ENCODE peak calls at places on chromosome 21, in seven cellular contexts. One of them, this sample, is unnamed.

GRCh38 chr21:45637883-45638282 is 5.6 kb upstream of the PCBP3 start:
- DNase-seq in activated CD8-positive, alpha-beta memory T cell treated with anti-CD3 and anti-CD28 coated beads, Interleukin-2, amount 50 U/mL, for 4 hours: no peak
- DNase-seq in IMR-90: no peak
- DNase-seq in iPS-NIHi11: no peak
- DNase-seq in body of pancreas: no peak
- DNase-seq in posterior cingulate gyrus: no peak
- DNase-seq in stimulated activated CD4-positive, alpha-beta T cell treated with anti-CD3 and anti-CD28 coated beads, Interleukin-2, amount 100 ng/mL, for 48 hours: no peak
- DNase-seq in this sample: no peak

GRCh38 chr21:27694667-27695066 is 727.8 kb upstream of the ADAMTS5 start:
- DNase-seq in IMR-90: no peak
- DNase-seq in body of pancreas: no peak
- DNase-seq in posterior cingulate gyrus: no peak
- DNase-seq in activated CD8-positive, alpha-beta memory T cell treated with anti-CD3 and anti-CD28 coated beads, Interleukin-2, amount 50 U/mL, for 4 hours: no peak
- DNase-seq in stimulated activated CD4-positive, alpha-beta T cell treated with anti-CD3 and anti-CD28 coated beads, Interleukin-2, amount 100 ng/mL, for 48 hours: no peak
- DNase-seq in iPS-NIHi11: no peak
- DNase-seq in this sample: no peak

GRCh38 chr21:41767606-41768370 is 936 bp upstream of the RIPK4 start:
- DNase-seq in posterior cingulate gyrus: no peak
- DNase-seq in iPS-NIHi11: no peak
- DNase-seq in body of pancreas: no peak
- DNase-seq in activated CD8-positive, alpha-beta memory T cell treated with anti-CD3 and anti-CD28 coated beads, Interleukin-2, amount 50 U/mL, for 4 hours: no peak
- DNase-seq in IMR-90: peak; percentile 17
- DNase-seq in stimulated activated CD4-positive, alpha-beta T cell treated with anti-CD3 and anti-CD28 coated beads, Interleukin-2, amount 100 ng/mL, for 48 hours: no peak
- DNase-seq in this sample: no peak

GRCh38 chr21:15121655-15122120 is 56.9 kb upstream of the NRIP1 start:
- DNase-seq in iPS-NIHi11: peak; percentile 42
- DNase-seq in stimulated activated CD4-positive, alpha-beta T cell treated with anti-CD3 and anti-CD28 coated beads, Interleukin-2, amount 100 ng/mL, for 48 hours: no peak
- DNase-seq in body of pancreas: peak; percentile 89
- DNase-seq in activated CD8-positive, alpha-beta memory T cell treated with anti-CD3 and anti-CD28 coated beads, Interleukin-2, amount 50 U/mL, for 4 hours: no peak
- DNase-seq in IMR-90: peak; percentile 47
- DNase-seq in posterior cingulate gyrus: peak; percentile 12
- DNase-seq in this sample: no peak

GRCh38 chr21:37582613-37583012 is 216.0 kb downstream of the DYRK1A start:
- DNase-seq in body of pancreas: peak; percentile 53
- DNase-seq in iPS-NIHi11: peak; percentile 58
- DNase-seq in IMR-90: peak; percentile 77
- DNase-seq in posterior cingulate gyrus: no peak
- DNase-seq in stimulated activated CD4-positive, alpha-beta T cell treated with anti-CD3 and anti-CD28 coated beads, Interleukin-2, amount 100 ng/mL, for 48 hours: no peak
- DNase-seq in activated CD8-positive, alpha-beta memory T cell treated with anti-CD3 and anti-CD28 coated beads, Interleukin-2, amount 50 U/mL, for 4 hours: no peak
- DNase-seq in this sample: no peak

GRCh38 chr21:20254964-20255363 is 743.2 kb upstream of the NCAM2 start:
- DNase-seq in iPS-NIHi11: no peak
- DNase-seq in stimulated activated CD4-positive, alpha-beta T cell treated with anti-CD3 and anti-CD28 coated beads, Interleukin-2, amount 100 ng/mL, for 48 hours: no peak
- DNase-seq in body of pancreas: no peak
- DNase-seq in posterior cingulate gyrus: no peak
- DNase-seq in IMR-90: no peak
- DNase-seq in activated CD8-positive, alpha-beta memory T cell treated with anti-CD3 and anti-CD28 coated beads, Interleukin-2, amount 50 U/mL, for 4 hours: no peak
- DNase-seq in this sample: no peak

GRCh38 chr21:46189959-46190490 is 5.8 kb upstream of the SPATC1L start:
- DNase-seq in posterior cingulate gyrus: no peak
- DNase-seq in iPS-NIHi11: peak; percentile 3
- DNase-seq in IMR-90: no peak
- DNase-seq in stimulated activated CD4-positive, alpha-beta T cell treated with anti-CD3 and anti-CD28 coated beads, Interleukin-2, amount 100 ng/mL, for 48 hours: no peak
- DNase-seq in body of pancreas: no peak
- DNase-seq in activated CD8-positive, alpha-beta memory T cell treated with anti-CD3 and anti-CD28 coated beads, Interleukin-2, amount 50 U/mL, for 4 hours: no peak
- DNase-seq in this sample: no peak

GRCh38 chr21:35470522-35470921 is 421.4 kb upstream of the RUNX1 start:
- DNase-seq in stimulated activated CD4-positive, alpha-beta T cell treated with anti-CD3 and anti-CD28 coated beads, Interleukin-2, amount 100 ng/mL, for 48 hours: no peak
- DNase-seq in activated CD8-positive, alpha-beta memory T cell treated with anti-CD3 and anti-CD28 coated beads, Interleukin-2, amount 50 U/mL, for 4 hours: no peak
- DNase-seq in iPS-NIHi11: peak; percentile 54
- DNase-seq in body of pancreas: no peak
- DNase-seq in posterior cingulate gyrus: no peak
- DNase-seq in IMR-90: no peak
- DNase-seq in this sample: no peak

GRCh38 chr21:32332463-32332951 is 33.9 kb downstream of the MRAP start:
- DNase-seq in iPS-NIHi11: no peak
- DNase-seq in stimulated activated CD4-positive, alpha-beta T cell treated with anti-CD3 and anti-CD28 coated beads, Interleukin-2, amount 100 ng/mL, for 48 hours: no peak
- DNase-seq in IMR-90: no peak
- DNase-seq in activated CD8-positive, alpha-beta memory T cell treated with anti-CD3 and anti-CD28 coated beads, Interleukin-2, amount 50 U/mL, for 4 hours: no peak
- DNase-seq in body of pancreas: no peak
- DNase-seq in posterior cingulate gyrus: no peak
- DNase-seq in this sample: no peak

GRCh38 chr21:42514883-42515228 is 1.2 kb downstream of the SLC37A1 start:
- DNase-seq in posterior cingulate gyrus: no peak
- DNase-seq in IMR-90: no peak
- DNase-seq in stimulated activated CD4-positive, alpha-beta T cell treated with anti-CD3 and anti-CD28 coated beads, Interleukin-2, amount 100 ng/mL, for 48 hours: no peak
- DNase-seq in iPS-NIHi11: no peak
- DNase-seq in activated CD8-positive, alpha-beta memory T cell treated with anti-CD3 and anti-CD28 coated beads, Interleukin-2, amount 50 U/mL, for 4 hours: no peak
- DNase-seq in body of pancreas: no peak
- DNase-seq in this sample: no peak

GRCh38 chr21:15159382-15160020 is 94.7 kb upstream of the NRIP1 start:
- DNase-seq in body of pancreas: no peak
- DNase-seq in IMR-90: no peak
- DNase-seq in activated CD8-positive, alpha-beta memory T cell treated with anti-CD3 and anti-CD28 coated beads, Interleukin-2, amount 50 U/mL, for 4 hours: no peak
- DNase-seq in posterior cingulate gyrus: no peak
- DNase-seq in iPS-NIHi11: no peak
- DNase-seq in stimulated activated CD4-positive, alpha-beta T cell treated with anti-CD3 and anti-CD28 coated beads, Interleukin-2, amount 100 ng/mL, for 48 hours: no peak
- DNase-seq in this sample: no peak

GRCh38 chr21:14414932-14415508 is 32.1 kb upstream of the HSPA13 start:
- DNase-seq in body of pancreas: no peak
- DNase-seq in stimulated activated CD4-positive, alpha-beta T cell treated with anti-CD3 and anti-CD28 coated beads, Interleukin-2, amount 100 ng/mL, for 48 hours: no peak
- DNase-seq in activated CD8-positive, alpha-beta memory T cell treated with anti-CD3 and anti-CD28 coated beads, Interleukin-2, amount 50 U/mL, for 4 hours: no peak
- DNase-seq in iPS-NIHi11: no peak
- DNase-seq in posterior cingulate gyrus: no peak
- DNase-seq in IMR-90: no peak
- DNase-seq in this sample: no peak

GRCh38 chr21:30268608-30269197 is 14.0 kb downstream of the KRTAP24-1 start:
- DNase-seq in iPS-NIHi11: peak; percentile 67
- DNase-seq in body of pancreas: no peak
- DNase-seq in stimulated activated CD4-positive, alpha-beta T cell treated with anti-CD3 and anti-CD28 coated beads, Interleukin-2, amount 100 ng/mL, for 48 hours: no peak
- DNase-seq in posterior cingulate gyrus: no peak
- DNase-seq in IMR-90: no peak
- DNase-seq in activated CD8-positive, alpha-beta memory T cell treated with anti-CD3 and anti-CD28 coated beads, Interleukin-2, amount 50 U/mL, for 4 hours: no peak
- DNase-seq in this sample: no peak

GRCh38 chr21:34043333-34043732 is 30.0 kb upstream of the MRPS6 start:
- DNase-seq in IMR-90: no peak
- DNase-seq in activated CD8-positive, alpha-beta memory T cell treated with anti-CD3 and anti-CD28 coated beads, Interleukin-2, amount 50 U/mL, for 4 hours: no peak
- DNase-seq in iPS-NIHi11: no peak
- DNase-seq in stimulated activated CD4-positive, alpha-beta T cell treated with anti-CD3 and anti-CD28 coated beads, Interleukin-2, amount 100 ng/mL, for 48 hours: no peak
- DNase-seq in body of pancreas: no peak
- DNase-seq in posterior cingulate gyrus: no peak
- DNase-seq in this sample: no peak

GRCh38 chr21:42153046-42153685 is 65.8 kb upstream of the ABCG1 start:
- DNase-seq in activated CD8-positive, alpha-beta memory T cell treated with anti-CD3 and anti-CD28 coated beads, Interleukin-2, amount 50 U/mL, for 4 hours: no peak
- DNase-seq in stimulated activated CD4-positive, alpha-beta T cell treated with anti-CD3 and anti-CD28 coated beads, Interleukin-2, amount 100 ng/mL, for 48 hours: no peak
- DNase-seq in IMR-90: no peak
- DNase-seq in posterior cingulate gyrus: no peak
- DNase-seq in body of pancreas: no peak
- DNase-seq in iPS-NIHi11: no peak
- DNase-seq in this sample: no peak

GRCh38 chr21:44495641-44496040 is 40.3 kb downstream of the LRRC3 start:
- DNase-seq in activated CD8-positive, alpha-beta memory T cell treated with anti-CD3 and anti-CD28 coated beads, Interleukin-2, amount 50 U/mL, for 4 hours: no peak
- DNase-seq in iPS-NIHi11: no peak
- DNase-seq in IMR-90: no peak
- DNase-seq in body of pancreas: no peak
- DNase-seq in stimulated activated CD4-positive, alpha-beta T cell treated with anti-CD3 and anti-CD28 coated beads, Interleukin-2, amount 100 ng/mL, for 48 hours: no peak
- DNase-seq in posterior cingulate gyrus: no peak
- DNase-seq in this sample: no peak

GRCh38 chr21:42486551-42486950 is 9.5 kb downstream of the RSPH1 start:
- DNase-seq in stimulated activated CD4-positive, alpha-beta T cell treated with anti-CD3 and anti-CD28 coated beads, Interleukin-2, amount 100 ng/mL, for 48 hours: no peak
- DNase-seq in iPS-NIHi11: no peak
- DNase-seq in posterior cingulate gyrus: no peak
- DNase-seq in body of pancreas: no peak
- DNase-seq in activated CD8-positive, alpha-beta memory T cell treated with anti-CD3 and anti-CD28 coated beads, Interleukin-2, amount 50 U/mL, for 4 hours: no peak
- DNase-seq in IMR-90: no peak
- DNase-seq in this sample: no peak

GRCh38 chr21:41792711-41793110 is 25.9 kb upstream of the RIPK4 start:
- DNase-seq in body of pancreas: no peak
- DNase-seq in IMR-90: no peak
- DNase-seq in iPS-NIHi11: no peak
- DNase-seq in stimulated activated CD4-positive, alpha-beta T cell treated with anti-CD3 and anti-CD28 coated beads, Interleukin-2, amount 100 ng/mL, for 48 hours: no peak
- DNase-seq in posterior cingulate gyrus: no peak
- DNase-seq in activated CD8-positive, alpha-beta memory T cell treated with anti-CD3 and anti-CD28 coated beads, Interleukin-2, amount 50 U/mL, for 4 hours: no peak
- DNase-seq in this sample: no peak

GRCh38 chr21:39373634-39374033 is 24.7 kb upstream of the HMGN1 start:
- DNase-seq in posterior cingulate gyrus: no peak
- DNase-seq in activated CD8-positive, alpha-beta memory T cell treated with anti-CD3 and anti-CD28 coated beads, Interleukin-2, amount 50 U/mL, for 4 hours: no peak
- DNase-seq in iPS-NIHi11: no peak
- DNase-seq in IMR-90: peak; percentile 47
- DNase-seq in body of pancreas: peak; percentile 36
- DNase-seq in stimulated activated CD4-positive, alpha-beta T cell treated with anti-CD3 and anti-CD28 coated beads, Interleukin-2, amount 100 ng/mL, for 48 hours: no peak
- DNase-seq in this sample: no peak

GRCh38 chr21:34544032-34544496 is 32.1 kb upstream of the KCNE1 start:
- DNase-seq in posterior cingulate gyrus: no peak
- DNase-seq in body of pancreas: peak; percentile 92
- DNase-seq in stimulated activated CD4-positive, alpha-beta T cell treated with anti-CD3 and anti-CD28 coated beads, Interleukin-2, amount 100 ng/mL, for 48 hours: peak; percentile 43
- DNase-seq in iPS-NIHi11: peak; percentile 78
- DNase-seq in IMR-90: peak; percentile 75
- DNase-seq in activated CD8-positive, alpha-beta memory T cell treated with anti-CD3 and anti-CD28 coated beads, Interleukin-2, amount 50 U/mL, for 4 hours: peak; percentile 23
- DNase-seq in this sample: no peak

GRCh38 chr21:25790122-25790951 is 55.6 kb downstream of the GABPA start:
- DNase-seq in activated CD8-positive, alpha-beta memory T cell treated with anti-CD3 and anti-CD28 coated beads, Interleukin-2, amount 50 U/mL, for 4 hours: no peak
- DNase-seq in posterior cingulate gyrus: no peak
- DNase-seq in IMR-90: peak; percentile 41
- DNase-seq in stimulated activated CD4-positive, alpha-beta T cell treated with anti-CD3 and anti-CD28 coated beads, Interleukin-2, amount 100 ng/mL, for 48 hours: no peak
- DNase-seq in iPS-NIHi11: peak; percentile 42
- DNase-seq in body of pancreas: no peak
- DNase-seq in this sample: no peak

GRCh38 chr21:41768371-41769042 is 1.7 kb upstream of the RIPK4 start:
- DNase-seq in posterior cingulate gyrus: no peak
- DNase-seq in iPS-NIHi11: no peak
- DNase-seq in activated CD8-positive, alpha-beta memory T cell treated with anti-CD3 and anti-CD28 coated beads, Interleukin-2, amount 50 U/mL, for 4 hours: no peak
- DNase-seq in body of pancreas: peak; percentile 89
- DNase-seq in IMR-90: peak; percentile 85
- DNase-seq in stimulated activated CD4-positive, alpha-beta T cell treated with anti-CD3 and anti-CD28 coated beads, Interleukin-2, amount 100 ng/mL, for 48 hours: peak; percentile 9
- DNase-seq in this sample: no peak

GRCh38 chr21:27703806-27704205 is 736.9 kb upstream of the ADAMTS5 start:
- DNase-seq in IMR-90: no peak
- DNase-seq in posterior cingulate gyrus: no peak
- DNase-seq in body of pancreas: no peak
- DNase-seq in stimulated activated CD4-positive, alpha-beta T cell treated with anti-CD3 and anti-CD28 coated beads, Interleukin-2, amount 100 ng/mL, for 48 hours: no peak
- DNase-seq in activated CD8-positive, alpha-beta memory T cell treated with anti-CD3 and anti-CD28 coated beads, Interleukin-2, amount 50 U/mL, for 4 hours: no peak
- DNase-seq in iPS-NIHi11: no peak
- DNase-seq in this sample: no peak

GRCh38 chr21:44907225-44907965 is 13.3 kb downstream of the ITGB2 start:
- DNase-seq in posterior cingulate gyrus: no peak
- DNase-seq in body of pancreas: no peak
- DNase-seq in iPS-NIHi11: no peak
- DNase-seq in activated CD8-positive, alpha-beta memory T cell treated with anti-CD3 and anti-CD28 coated beads, Interleukin-2, amount 50 U/mL, for 4 hours: no peak
- DNase-seq in IMR-90: no peak
- DNase-seq in stimulated activated CD4-positive, alpha-beta T cell treated with anti-CD3 and anti-CD28 coated beads, Interleukin-2, amount 100 ng/mL, for 48 hours: no peak
- DNase-seq in this sample: no peak

GRCh38 chr21:36859744-36860501 is 106.5 kb downstream of the HLCS start:
- DNase-seq in iPS-NIHi11: peak; percentile 88
- DNase-seq in IMR-90: peak; percentile 29
- DNase-seq in stimulated activated CD4-positive, alpha-beta T cell treated with anti-CD3 and anti-CD28 coated beads, Interleukin-2, amount 100 ng/mL, for 48 hours: peak; percentile 4
- DNase-seq in body of pancreas: peak; percentile 91
- DNase-seq in posterior cingulate gyrus: no peak
- DNase-seq in activated CD8-positive, alpha-beta memory T cell treated with anti-CD3 and anti-CD28 coated beads, Interleukin-2, amount 50 U/mL, for 4 hours: no peak
- DNase-seq in this sample: peak; percentile 89

GRCh38 chr21:41659791-41660560 is 106.9 kb downstream of the RIPK4 start:
- DNase-seq in IMR-90: peak; percentile 24
- DNase-seq in activated CD8-positive, alpha-beta memory T cell treated with anti-CD3 and anti-CD28 coated beads, Interleukin-2, amount 50 U/mL, for 4 hours: no peak
- DNase-seq in stimulated activated CD4-positive, alpha-beta T cell treated with anti-CD3 and anti-CD28 coated beads, Interleukin-2, amount 100 ng/mL, for 48 hours: no peak
- DNase-seq in posterior cingulate gyrus: no peak
- DNase-seq in body of pancreas: no peak
- DNase-seq in iPS-NIHi11: no peak
- DNase-seq in this sample: no peak

GRCh38 chr21:41827951-41828883 is 50.9 kb downstream of the PRDM15 start:
- DNase-seq in body of pancreas: no peak
- DNase-seq in posterior cingulate gyrus: no peak
- DNase-seq in iPS-NIHi11: peak; percentile 40
- DNase-seq in stimulated activated CD4-positive, alpha-beta T cell treated with anti-CD3 and anti-CD28 coated beads, Interleukin-2, amount 100 ng/mL, for 48 hours: no peak
- DNase-seq in IMR-90: no peak
- DNase-seq in activated CD8-positive, alpha-beta memory T cell treated with anti-CD3 and anti-CD28 coated beads, Interleukin-2, amount 50 U/mL, for 4 hours: no peak
- DNase-seq in this sample: no peak

GRCh38 chr21:36297938-36298572 is 21.9 kb upstream of the MORC3 start:
- DNase-seq in activated CD8-positive, alpha-beta memory T cell treated with anti-CD3 and anti-CD28 coated beads, Interleukin-2, amount 50 U/mL, for 4 hours: peak; percentile 54
- DNase-seq in IMR-90: peak; percentile 15
- DNase-seq in posterior cingulate gyrus: no peak
- DNase-seq in body of pancreas: peak; percentile 69
- DNase-seq in iPS-NIHi11: no peak
- DNase-seq in stimulated activated CD4-positive, alpha-beta T cell treated with anti-CD3 and anti-CD28 coated beads, Interleukin-2, amount 100 ng/mL, for 48 hours: peak; percentile 36
- DNase-seq in this sample: peak; percentile 88

GRCh38 chr21:42561742-42562141 is 48.1 kb downstream of the SLC37A1 start:
- DNase-seq in stimulated activated CD4-positive, alpha-beta T cell treated with anti-CD3 and anti-CD28 coated beads, Interleukin-2, amount 100 ng/mL, for 48 hours: no peak
- DNase-seq in body of pancreas: peak; percentile 27
- DNase-seq in activated CD8-positive, alpha-beta memory T cell treated with anti-CD3 and anti-CD28 coated beads, Interleukin-2, amount 50 U/mL, for 4 hours: no peak
- DNase-seq in IMR-90: no peak
- DNase-seq in posterior cingulate gyrus: no peak
- DNase-seq in iPS-NIHi11: no peak
- DNase-seq in this sample: no peak

GRCh38 chr21:31159808-31160207 is 121.5 kb upstream of the KRTAP19-8 start:
- DNase-seq in body of pancreas: no peak
- DNase-seq in posterior cingulate gyrus: no peak
- DNase-seq in IMR-90: no peak
- DNase-seq in stimulated activated CD4-positive, alpha-beta T cell treated with anti-CD3 and anti-CD28 coated beads, Interleukin-2, amount 100 ng/mL, for 48 hours: no peak
- DNase-seq in iPS-NIHi11: no peak
- DNase-seq in activated CD8-positive, alpha-beta memory T cell treated with anti-CD3 and anti-CD28 coated beads, Interleukin-2, amount 50 U/mL, for 4 hours: no peak
- DNase-seq in this sample: no peak

GRCh38 chr21:26842976-26843911 is 2.0 kb downstream of the ADAMTS1 start:
- DNase-seq in iPS-NIHi11: peak; percentile 70
- DNase-seq in stimulated activated CD4-positive, alpha-beta T cell treated with anti-CD3 and anti-CD28 coated beads, Interleukin-2, amount 100 ng/mL, for 48 hours: no peak
- DNase-seq in posterior cingulate gyrus: peak; percentile 87
- DNase-seq in body of pancreas: peak; percentile 93
- DNase-seq in activated CD8-positive, alpha-beta memory T cell treated with anti-CD3 and anti-CD28 coated beads, Interleukin-2, amount 50 U/mL, for 4 hours: no peak
- DNase-seq in IMR-90: peak; percentile 96
- DNase-seq in this sample: no peak

GRCh38 chr21:36641346-36641745 is 57.6 kb upstream of the SIM2 start:
- DNase-seq in posterior cingulate gyrus: no peak
- DNase-seq in stimulated activated CD4-positive, alpha-beta T cell treated with anti-CD3 and anti-CD28 coated beads, Interleukin-2, amount 100 ng/mL, for 48 hours: no peak
- DNase-seq in activated CD8-positive, alpha-beta memory T cell treated with anti-CD3 and anti-CD28 coated beads, Interleukin-2, amount 50 U/mL, for 4 hours: no peak
- DNase-seq in body of pancreas: no peak
- DNase-seq in iPS-NIHi11: no peak
- DNase-seq in IMR-90: no peak
- DNase-seq in this sample: no peak

GRCh38 chr21:15793547-15794235 is 63.9 kb downstream of the USP25 start:
- DNase-seq in activated CD8-positive, alpha-beta memory T cell treated with anti-CD3 and anti-CD28 coated beads, Interleukin-2, amount 50 U/mL, for 4 hours: no peak
- DNase-seq in body of pancreas: no peak
- DNase-seq in posterior cingulate gyrus: no peak
- DNase-seq in IMR-90: no peak
- DNase-seq in stimulated activated CD4-positive, alpha-beta T cell treated with anti-CD3 and anti-CD28 coated beads, Interleukin-2, amount 100 ng/mL, for 48 hours: no peak
- DNase-seq in iPS-NIHi11: no peak
- DNase-seq in this sample: no peak

GRCh38 chr21:45331521-45332257 is 44.0 kb upstream of the POFUT2 start:
- DNase-seq in IMR-90: no peak
- DNase-seq in posterior cingulate gyrus: no peak
- DNase-seq in stimulated activated CD4-positive, alpha-beta T cell treated with anti-CD3 and anti-CD28 coated beads, Interleukin-2, amount 100 ng/mL, for 48 hours: no peak
- DNase-seq in body of pancreas: no peak
- DNase-seq in iPS-NIHi11: peak; percentile 23
- DNase-seq in activated CD8-positive, alpha-beta memory T cell treated with anti-CD3 and anti-CD28 coated beads, Interleukin-2, amount 50 U/mL, for 4 hours: peak; percentile 14
- DNase-seq in this sample: peak; percentile 30

GRCh38 chr21:35995522-35996088 is 64.7 kb downstream of the SETD4 start:
- DNase-seq in stimulated activated CD4-positive, alpha-beta T cell treated with anti-CD3 and anti-CD28 coated beads, Interleukin-2, amount 100 ng/mL, for 48 hours: no peak
- DNase-seq in body of pancreas: no peak
- DNase-seq in IMR-90: no peak
- DNase-seq in iPS-NIHi11: no peak
- DNase-seq in posterior cingulate gyrus: no peak
- DNase-seq in activated CD8-positive, alpha-beta memory T cell treated with anti-CD3 and anti-CD28 coated beads, Interleukin-2, amount 50 U/mL, for 4 hours: no peak
- DNase-seq in this sample: no peak

GRCh38 chr21:25170681-25171080 is 436.6 kb downstream of the MRPL39 start:
- DNase-seq in activated CD8-positive, alpha-beta memory T cell treated with anti-CD3 and anti-CD28 coated beads, Interleukin-2, amount 50 U/mL, for 4 hours: no peak
- DNase-seq in stimulated activated CD4-positive, alpha-beta T cell treated with anti-CD3 and anti-CD28 coated beads, Interleukin-2, amount 100 ng/mL, for 48 hours: no peak
- DNase-seq in IMR-90: no peak
- DNase-seq in posterior cingulate gyrus: no peak
- DNase-seq in body of pancreas: no peak
- DNase-seq in iPS-NIHi11: no peak
- DNase-seq in this sample: no peak

GRCh38 chr21:43313221-43313938 is 113.6 kb downstream of the SIK1 start:
- DNase-seq in stimulated activated CD4-positive, alpha-beta T cell treated with anti-CD3 and anti-CD28 coated beads, Interleukin-2, amount 100 ng/mL, for 48 hours: no peak
- DNase-seq in IMR-90: no peak
- DNase-seq in activated CD8-positive, alpha-beta memory T cell treated with anti-CD3 and anti-CD28 coated beads, Interleukin-2, amount 50 U/mL, for 4 hours: no peak
- DNase-seq in body of pancreas: no peak
- DNase-seq in posterior cingulate gyrus: no peak
- DNase-seq in iPS-NIHi11: no peak
- DNase-seq in this sample: no peak

This sample was measured in CD14-positive monocyte.